ENCODE peak calls at places on chromosomes 1 and 21, in four cellular contexts. G is progenitor cell of endocrine pancreas, T is H9, R is IMR-90. B is an unnamed sample.

GRCh38 chr1:219066631-219067349 is 106.9 kb upstream of the LYPLAL1 start:
- DNase-seq in G (no peak), T (no peak), R (peak), B (no peak)

GRCh38 chr1:118184737-118185082 is 318 bp downstream of the SPAG17 start:
- DNase-seq in G (no peak), T (peak), R (no peak), B (no peak)

GRCh38 chr1:8412183-8412831 is 94.4 kb downstream of the SLC45A1 start:
- DNase-seq in G (no peak), T (no peak), R (peak), B (no peak)

GRCh38 chr1:238474263-238474662 is 583.5 kb upstream of the ZP4 start:
- DNase-seq in G (no peak), T (no peak), R (no peak), B (no peak)

GRCh38 chr1:97565886-97566285 is 354.9 kb downstream of the DPYD start:
- DNase-seq in G (no peak), T (no peak), R (no peak), B (no peak)

GRCh38 chr1:22913421-22913820 is 59.2 kb downstream of the LACTBL1 start:
- DNase-seq in G (no peak), T (no peak), R (no peak), B (no peak)

GRCh38 chr1:87093286-87093685 is 178.9 kb downstream of the HS2ST1 start:
- DNase-seq in G (no peak), T (no peak), R (peak), B (no peak)

GRCh38 chr21:15441060-15441493 is 288.7 kb upstream of the USP25 start:
- DNase-seq in G (no peak), T (no peak), R (no peak), B (peak)

GRCh38 chr1:167294528-167294927 is 73.8 kb downstream of the POU2F1 start:
- DNase-seq in G (no peak), T (no peak), R (peak), B (no peak)

GRCh38 chr1:196897158-196897828 is 9.4 kb downstream of the CFHR4 start:
- DNase-seq in G (no peak), T (peak), R (no peak), B (no peak)

GRCh38 chr1:85661767-85662166 is 46.5 kb downstream of the ZNHIT6 start:
- DNase-seq in G (no peak), T (no peak), R (no peak), B (no peak)

GRCh38 chr1:198156745-198157240 is at the start of gene NEK7:
- DNase-seq in G (peak), T (peak), R (peak), B (peak)

GRCh38 chr1:181260271-181260670 is 171.8 kb downstream of the IER5 start:
- DNase-seq in G (no peak), T (no peak), R (no peak), B (no peak)

GRCh38 chr1:104156804-104157203 is 407.1 kb downstream of the AMY1C start:
- DNase-seq in G (no peak), T (no peak), R (no peak), B (no peak)

GRCh38 chr1:91549041-91549735 is 48.5 kb downstream of the CDC7 start:
- DNase-seq in G (no peak), T (no peak), R (no peak), B (no peak)

GRCh38 chr1:110875216-110875731 is 2.3 kb downstream of the CD53 start:
- DNase-seq in G (no peak), T (no peak), R (no peak), B (no peak)

GRCh38 chr1:203593723-203594122 is 32.9 kb upstream of the ATP2B4 start:
- DNase-seq in G (no peak), T (peak), R (peak), B (no peak)

GRCh38 chr1:118104956-118105355 is 80.1 kb downstream of the SPAG17 start:
- DNase-seq in G (no peak), T (no peak), R (no peak), B (no peak)

GRCh38 chr1:178461104-178461503 is 35.7 kb downstream of the CLEC20A start:
- DNase-seq in G (no peak), T (no peak), R (no peak), B (no peak)

GRCh38 chr1:94276900-94277581 is 39.7 kb upstream of the ARHGAP29 start:
- DNase-seq in G (no peak), T (no peak), R (no peak), B (no peak)

DNA sequence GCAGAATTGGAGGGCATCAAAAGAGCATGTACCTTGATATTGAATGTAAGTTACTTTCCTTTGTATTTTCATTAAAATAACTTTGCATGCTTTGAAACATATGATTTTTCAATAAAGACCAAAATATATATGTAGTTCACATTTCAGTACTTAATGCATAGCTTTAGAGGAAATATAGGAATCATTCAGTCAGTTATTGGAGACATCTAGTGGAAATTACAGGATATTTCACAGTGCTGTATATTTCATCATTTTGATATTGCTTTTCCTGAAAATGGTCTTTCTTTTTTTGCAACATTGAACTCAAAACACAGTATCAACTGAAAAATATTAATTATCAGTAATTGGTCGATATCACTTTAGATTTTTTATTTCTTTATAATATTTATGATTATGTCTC is 375.8 kb downstream of the NCAM2 start:
- DNase-seq in G (no peak), T (no peak), R (no peak), B (no peak)
- TF ChIP-seq CTCF in G (no peak), T (no peak), R (peak), B (no peak)

GRCh38 chr1:26861286-26861701 is 1.7 kb upstream of the SFN start:
- DNase-seq in G (no peak), T (no peak), R (peak), B (no peak)
- TF ChIP-seq CTCF in G (peak), T (peak), R (peak), B (peak)

GRCh38 chr1:41135196-41135947 is 106.7 kb downstream of the SCMH1 start:
- DNase-seq in G (no peak), T (no peak), R (no peak), B (no peak)
- TF ChIP-seq CTCF in G (no peak), T (no peak), R (no peak), B (no peak)

GRCh38 chr1:226636847-226637096 is 88.2 kb downstream of the STUM start:
- DNase-seq in G (no peak), T (no peak), R (no peak), B (no peak)

GRCh38 chr1:226638001-226638601 is 89.5 kb downstream of the STUM start:
- DNase-seq in G (no peak), T (no peak), R (no peak), B (no peak)

GRCh38 chr1:226635456-226635941 is 86.9 kb downstream of the STUM start:
- DNase-seq in G (no peak), T (no peak), R (no peak), B (no peak)

GRCh38 chr1:226638608-226639007 is 90.0 kb downstream of the STUM start:
- DNase-seq in G (no peak), T (no peak), R (no peak), B (no peak)

GRCh38 chr1:226637147-226637935 is 88.8 kb downstream of the STUM start:
- DNase-seq in G (no peak), T (no peak), R (no peak), B (peak)
- TF ChIP-seq CTCF in G (peak), T (peak), R (peak), B (peak)

GRCh38 chr1:187396929-187397796 is 568.4 kb downstream of the PLA2G4A start:
- DNase-seq in G (no peak), T (peak), R (no peak), B (peak)
- TF ChIP-seq CTCF in G (no peak), T (no peak), R (no peak), B (no peak)

GRCh38 chr21:45768011-45768740 is 124.7 kb downstream of the PCBP3 start:
- DNase-seq in G (no peak), T (no peak), R (peak), B (no peak)

GRCh38 chr21:45769896-45770295 is 126.4 kb downstream of the PCBP3 start:
- DNase-seq in G (no peak), T (no peak), R (no peak), B (no peak)

GRCh38 chr21:45767071-45768006 is 123.8 kb downstream of the PCBP3 start:
- DNase-seq in G (no peak), T (no peak), R (peak), B (no peak)

GRCh38 chr21:45769239-45769758 is 125.8 kb downstream of the PCBP3 start:
- DNase-seq in G (no peak), T (no peak), R (no peak), B (no peak)

DNA sequence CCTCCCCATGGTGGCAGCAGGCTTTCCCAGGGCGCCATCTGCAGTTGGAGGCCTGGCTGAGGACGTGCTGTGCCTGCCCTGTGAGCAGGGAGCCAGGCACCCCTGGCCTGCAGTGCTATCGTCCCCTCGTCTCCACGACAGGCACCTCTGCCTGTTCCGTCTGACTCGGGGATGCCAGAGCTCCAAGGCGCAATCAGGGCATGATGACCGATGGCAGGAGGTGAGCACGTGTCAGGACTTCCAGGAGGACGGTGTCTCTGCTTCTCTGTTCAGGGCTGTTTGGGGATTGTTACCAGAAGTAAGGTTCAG is 125.2 kb downstream of the PCBP3 start:
- DNase-seq in G (no peak), T (no peak), R (no peak), B (no peak)
- TF ChIP-seq CTCF in G (no peak), T (peak), R (peak), B (no peak)

GRCh38 chr1:39987869-39988268 is 32.9 kb downstream of the MFSD2A start:
- DNase-seq in G (no peak), T (no peak), R (no peak), B (no peak)
- TF ChIP-seq CTCF in G (no peak), T (no peak), R (no peak), B (no peak)

DNA sequence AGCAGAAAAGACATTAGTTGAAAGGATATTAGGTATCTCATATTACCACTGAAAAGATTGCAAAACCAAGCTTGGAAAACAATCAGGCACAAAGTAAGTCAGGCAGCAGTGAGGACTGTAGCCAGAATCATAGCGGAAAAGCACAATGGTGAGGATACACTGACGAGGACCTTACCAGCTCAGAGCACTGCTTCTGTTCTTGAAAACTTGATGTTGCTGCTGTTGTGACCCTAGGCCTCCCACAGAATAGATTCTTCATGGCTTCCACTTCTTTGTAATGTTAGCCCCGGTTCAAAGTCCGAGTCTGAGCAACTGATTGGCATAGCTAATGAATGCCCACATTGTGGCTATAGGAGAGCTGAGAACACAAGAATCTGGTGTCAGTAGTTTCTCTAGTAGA is 45.2 kb upstream of the LRRC8C start:
- DNase-seq in G (no peak), T (no peak), R (no peak), B (no peak)
- TF ChIP-seq CTCF in G (no peak), T (no peak), R (no peak), B (no peak)

GRCh38 chr1:62238507-62238906 is 43.9 kb downstream of the L1TD1 start:
- DNase-seq in G (no peak), T (no peak), R (no peak), B (no peak)

GRCh38 chr1:62237950-62238374 is 43.3 kb downstream of the L1TD1 start:
- DNase-seq in G (no peak), T (no peak), R (no peak), B (no peak)

GRCh38 chr1:62245201-62245600 is 50.6 kb downstream of the L1TD1 start:
- DNase-seq in G (no peak), T (no peak), R (no peak), B (no peak)

GRCh38 chr1:62240651-62241050 is 46.0 kb downstream of the L1TD1 start:
- DNase-seq in G (no peak), T (no peak), R (no peak), B (no peak)

DNA sequence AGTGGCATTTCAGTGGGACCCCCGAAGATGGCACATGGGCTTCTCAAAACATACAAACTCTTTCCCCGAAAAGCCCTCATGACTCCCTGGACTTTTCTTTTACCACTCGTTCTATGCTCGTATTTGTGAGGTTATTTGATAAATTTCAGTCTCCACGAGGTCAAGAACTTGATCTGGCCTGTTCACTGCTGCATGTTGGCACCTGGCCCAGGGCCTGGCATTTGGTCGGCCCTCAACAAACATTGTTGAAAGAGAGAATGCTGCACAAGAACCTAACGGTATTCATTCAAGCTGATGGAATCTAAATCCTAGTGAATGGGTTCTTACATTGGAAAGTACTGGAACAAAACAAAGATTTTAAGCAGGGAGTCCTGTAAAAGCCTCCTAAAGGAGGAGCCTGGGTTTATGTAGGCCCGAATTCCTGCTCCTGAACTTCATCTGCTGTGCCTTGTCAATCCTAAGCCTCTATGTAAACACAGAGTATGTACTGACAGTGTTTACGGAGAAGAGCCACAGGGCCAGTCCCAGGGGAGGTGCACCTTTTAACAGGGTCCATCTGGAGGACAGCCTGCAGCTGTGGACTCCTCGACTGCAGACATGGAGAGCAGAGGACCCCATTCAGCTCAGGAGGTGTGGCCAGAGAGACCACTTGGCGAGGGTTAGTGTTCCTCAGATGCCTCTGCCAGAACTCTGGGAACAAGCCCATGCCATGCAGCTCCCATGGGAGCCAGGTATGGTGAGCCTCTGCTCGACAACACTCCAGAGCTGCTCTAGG is 46.9 kb downstream of the L1TD1 start:
- DNase-seq in G (no peak), T (no peak), R (no peak), B (no peak)
- TF ChIP-seq CTCF in G (no peak), T (no peak), R (no peak), B (no peak)

B was measured in nephron progenitor cell.